ENCODE peak calls at places on chromosomes 5 and 9, in four cellular contexts. W is hepatocyte, Z is GM23248, E is IMR-90. I is an unnamed sample. For H4K20me1 and H3K4me1, the result is how much of the 10 kb centered on the place peaks cover.

GRCh38 chr5:171961117-171961516 is 45.3 kb downstream of the FBXW11 start:
- DNase-seq in E (no peak), W (no peak), Z (no peak), I (no peak)

GRCh38 chr5:139971202-139971725 is 71.8 kb downstream of the NRG2 start:
- DNase-seq in W (no peak), Z (no peak), E (no peak), I (no peak)

GRCh38 chr5:87048156-87048555 is 219.5 kb upstream of the RASA1 start:
- DNase-seq in W (no peak), E (no peak), Z (peak), I (peak)

GRCh38 chr5:142816577-142816976 is 46.4 kb downstream of the ARHGAP26 start:
- DNase-seq in Z (peak), W (no peak), E (peak), I (peak)

GRCh38 chr5:57434227-57434640 is 48.4 kb downstream of the ACTBL2 start:
- DNase-seq in E (no peak), Z (no peak), W (peak), I (peak)

GRCh38 chr5:80672140-80672736 is 17.5 kb upstream of the DHFR start:
- DNase-seq in Z (peak), W (peak), E (peak), I (peak)

GRCh38 chr5:180006116-180006515 is 65.4 kb downstream of the RNF130 start:
- DNase-seq in E (no peak), W (no peak), Z (no peak), I (no peak)

GRCh38 chr9:108297025-108297424 is 558.8 kb downstream of the ACTL7B start:
- DNase-seq in E (peak), Z (peak), W (no peak), I (no peak)

GRCh38 chr9:91746904-91747303 is 203.1 kb downstream of the ROR2 start:
- DNase-seq in Z (peak), W (peak), E (peak), I (peak)

GRCh38 chr5:16245249-16245648 is 65.7 kb upstream of the MARCHF11 start:
- DNase-seq in Z (no peak), W (no peak), E (no peak), I (no peak)

GRCh38 chr5:173317852-173318251 is 10.4 kb downstream of the STC2 start:
- DNase-seq in Z (no peak), W (no peak), E (no peak), I (no peak)

GRCh38 chr5:104266161-104266560 is 703.6 kb upstream of the NUDT12 start:
- DNase-seq in E (no peak), W (no peak), Z (no peak), I (no peak)

GRCh38 chr5:75236322-75237316 is at the start of gene ANKRD31:
- DNase-seq in E (peak), W (peak), Z (peak), I (peak)

GRCh38 chr5:142360607-142361120 is 35.8 kb upstream of the SPRY4 start:
- DNase-seq in W (peak), E (peak), Z (peak), I (peak)

GRCh38 chr9:116437411-116438370 is 249.4 kb upstream of the TRIM32 start:
- DNase-seq in Z (no peak), E (no peak), W (peak), I (no peak)

GRCh38 chr5:68582284-68582683 is 366.7 kb downstream of the PIK3R1 start:
- DNase-seq in E (no peak), W (no peak), Z (no peak), I (no peak)

GRCh38 chr9:89433826-89434225 is 64.1 kb downstream of the SEMA4D start:
- DNase-seq in Z (peak), E (peak), W (no peak), I (no peak)

GRCh38 chr5:68538886-68539420 is 323.4 kb downstream of the PIK3R1 start:
- DNase-seq in E (no peak), Z (no peak), W (no peak), I (no peak)

GRCh38 chr5:131382407-131383395 is 118.8 kb downstream of the CDC42SE2 start:
- DNase-seq in E (peak), Z (peak), W (peak), I (peak)

GRCh38 chr9:123368023-123368422 is 12.0 kb downstream of the CRB2 start:
- DNase-seq in W (no peak), E (no peak), Z (no peak), I (no peak)

GRCh38 chr9:78296208-78296892 is 575 bp upstream of the PSAT1 start:
- DNase-seq in Z (peak), W (peak), E (peak), I (peak)

GRCh38 chr5:149134778-149135169 is 6.5 kb upstream of the ABLIM3 start:
- DNase-seq in Z (peak), E (no peak), W (no peak), I (no peak)

GRCh38 chr5:91928751-91929521 is 545.8 kb upstream of the ARRDC3 start:
- DNase-seq in Z (peak), W (peak), E (peak), I (peak)

GRCh38 chr5:59133801-59134261 is 551.0 kb downstream of the RAB3C start:
- DNase-seq in E (peak), W (peak), Z (peak), I (peak)

GRCh38 chr5:168356171-168356570 is 64.7 kb downstream of the WWC1 start:
- DNase-seq in W (no peak), Z (no peak), E (no peak), I (no peak)

GRCh38 chr5:137313526-137314175 is 185.5 kb downstream of the SPOCK1 start:
- DNase-seq in E (no peak), W (no peak), Z (no peak), I (no peak)

GRCh38 chr9:72947987-72948465 is 4.8 kb downstream of the ALDH1A1 start:
- DNase-seq in Z (no peak), W (no peak), E (no peak), I (no peak)

GRCh38 chr5:93723005-93723404 is 18.4 kb downstream of the POU5F2 start:
- DNase-seq in W (no peak), Z (peak), E (peak), I (peak)

GRCh38 chr9:7967851-7968250 is 168.3 kb upstream of the DMAC1 start:
- DNase-seq in E (no peak), Z (no peak), W (peak), I (peak)

GRCh38 chr9:121259935-121260334 is 8.0 kb upstream of the GSN start:
- DNase-seq in E (no peak), W (no peak), Z (no peak), I (no peak)

GRCh38 chr5:68112658-68113057 is 102.9 kb upstream of the PIK3R1 start:
- DNase-seq in E (no peak), Z (no peak), W (no peak), I (no peak)

GRCh38 chr5:141618030-141618803 is 583 bp downstream of the DIAPH1 start:
- DNase-seq in Z (peak), E (peak), W (peak), I (peak)

GRCh38 chr5:168600409-168600808 is 21.2 kb upstream of the PANK3 start:
- DNase-seq in W (peak), Z (no peak), E (no peak), I (no peak)

GRCh38 chr9:109556786-109557185 is 58.7 kb upstream of the PTPN3 start:
- DNase-seq in W (no peak), Z (no peak), E (no peak), I (no peak)

GRCh38 chr5:84301535-84301934 is 83.1 kb downstream of the EDIL3 start:
- DNase-seq in W (no peak), E (peak), Z (peak), I (peak)

GRCh38 chr9:137679695-137680305 is 61.0 kb downstream of the EHMT1 start:
- DNase-seq in E (no peak), Z (no peak), W (no peak), I (no peak)
- H4K20me1 ChIP-seq in E (half or more), Z (under half), W (half or more), I (under half)

GRCh38 chr9:134401391-134401790 is 75.1 kb downstream of the RXRA start:
- DNase-seq in E (no peak), Z (no peak), W (no peak), I (no peak)
- H3K4me1 ChIP-seq in E (under half), Z (under half), W (under half), I (under half)

DNA sequence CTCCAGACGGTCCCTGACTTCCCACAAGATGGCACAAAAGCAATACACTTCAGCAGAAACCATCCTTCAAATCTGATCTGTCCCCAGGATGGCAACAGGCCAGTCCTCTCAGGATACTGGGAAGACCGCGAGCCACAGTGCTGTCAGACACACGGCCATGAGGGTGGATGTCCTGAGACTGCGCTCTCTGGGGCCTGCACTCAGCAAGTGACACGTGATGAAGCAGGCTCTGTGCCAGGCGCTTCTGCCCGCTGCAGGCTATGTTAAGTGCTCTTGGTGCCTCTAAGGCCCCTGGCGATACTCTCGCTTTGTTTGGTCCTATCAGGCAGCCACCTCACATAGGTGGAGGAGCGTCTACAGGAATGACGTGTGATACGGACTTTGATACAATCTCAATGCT is 7.1 kb downstream of the BRD9 start:
- DNase-seq in W (no peak), Z (no peak), E (no peak), I (no peak)
- H4K20me1 ChIP-seq in W (under half), Z (under half), E (under half), I (under half)

GRCh38 chr9:113628621-113629020 is 165.1 kb downstream of the RGS3 start:
- DNase-seq in E (no peak), Z (no peak), W (no peak), I (no peak)
- H3K4me1 ChIP-seq in E (under half), Z (under half), W (under half), I (under half)

GRCh38 chr9:99044827-99045226 is 60.1 kb upstream of the TGFBR1 start:
- DNase-seq in Z (no peak), E (peak), W (no peak), I (no peak)
- H4K20me1 ChIP-seq in Z (under half), E (under half), W (under half), I (under half)

GRCh38 chr9:5628183-5628529 is 751 bp upstream of the RIC1 start:
- DNase-seq in W (peak), E (no peak), Z (no peak), I (peak)

GRCh38 chr9:5626727-5627634 is 1.9 kb upstream of the RIC1 start:
- DNase-seq in Z (peak), E (peak), W (peak), I (peak)

GRCh38 chr9:5624655-5625054 is 4.3 kb upstream of the RIC1 start:
- DNase-seq in E (no peak), Z (no peak), W (no peak), I (no peak)

GRCh38 chr9:5628530-5629311 is at the start of gene RIC1:
- DNase-seq in W (peak), Z (peak), E (peak), I (peak)

GRCh38 chr9:5625916-5626315 is 3.0 kb upstream of the RIC1 start:
- DNase-seq in Z (no peak), W (no peak), E (no peak), I (no peak)
- H3K4me1 ChIP-seq in Z (under half), W (under half), E (under half), I (under half)

I was measured in PC-3.